ENCODE peak calls at places on chromosomes 7 and 10, in four cellular contexts. One of them, this sample, is unnamed.
A peak's percentile ranks its signal among the peaks of the same experiment; 100 is the strongest.

GRCh38 chr7:35446091-35446490 is 192.2 kb upstream of the TBX20 start:
- DNase-seq in NCI-H345: no peak
- DNase-seq in M059J: no peak
- DNase-seq in HT1080: no peak
- DNase-seq in this sample: no peak

GRCh38 chr7:117322741-117323584 is at the start of gene WNT2:
- DNase-seq in NCI-H345: peak; percentile 18
- DNase-seq in M059J: no peak
- DNase-seq in HT1080: no peak
- DNase-seq in this sample: peak; percentile 45

GRCh38 chr10:13051126-13051694 is 48.8 kb upstream of the OPTN start:
- DNase-seq in NCI-H345: peak; percentile 16
- DNase-seq in M059J: no peak
- DNase-seq in HT1080: no peak
- DNase-seq in this sample: no peak

GRCh38 chr7:1460757-1461639 is 1.7 kb upstream of the MICALL2 start:
- DNase-seq in NCI-H345: no peak
- DNase-seq in M059J: peak; percentile 74
- DNase-seq in HT1080: peak; percentile 20
- DNase-seq in this sample: peak; percentile 22

GRCh38 chr7:28354601-28355062 is 57.7 kb upstream of the CREB5 start:
- DNase-seq in NCI-H345: peak; percentile 34
- DNase-seq in M059J: peak; percentile 94
- DNase-seq in HT1080: peak; percentile 95
- DNase-seq in this sample: peak; percentile 71

GRCh38 chr7:149239345-149240143 is at the start of gene ZNF212:
- DNase-seq in NCI-H345: peak; percentile 92
- DNase-seq in M059J: peak; percentile 91
- DNase-seq in HT1080: peak; percentile 92
- DNase-seq in this sample: peak; percentile 91

GRCh38 chr7:110548372-110548771 is 542.6 kb upstream of the LRRN3 start:
- DNase-seq in NCI-H345: no peak
- DNase-seq in M059J: no peak
- DNase-seq in HT1080: no peak
- DNase-seq in this sample: no peak

GRCh38 chr7:44561962-44562621 is 11.6 kb downstream of the DDX56 start:
- DNase-seq in NCI-H345: no peak
- DNase-seq in M059J: peak; percentile 78
- DNase-seq in HT1080: peak; percentile 60
- DNase-seq in this sample: peak; percentile 78

GRCh38 chr10:46527241-46527811 is 29.1 kb downstream of the GPRIN2 start:
- DNase-seq in NCI-H345: no peak
- DNase-seq in M059J: no peak
- DNase-seq in HT1080: no peak
- DNase-seq in this sample: no peak

GRCh38 chr7:153188630-153189029 is 429.1 kb downstream of the ACTR3B start:
- DNase-seq in NCI-H345: no peak
- DNase-seq in M059J: no peak
- DNase-seq in HT1080: peak; percentile 3
- DNase-seq in this sample: no peak

GRCh38 chr7:87170828-87171227 is 18.6 kb downstream of the DMTF1 start:
- DNase-seq in NCI-H345: no peak
- DNase-seq in M059J: no peak
- DNase-seq in HT1080: no peak
- DNase-seq in this sample: no peak

GRCh38 chr7:111392976-111393762 is 169.1 kb downstream of the IMMP2L start:
- DNase-seq in NCI-H345: no peak
- DNase-seq in M059J: peak; percentile 9
- DNase-seq in HT1080: peak; percentile 69
- DNase-seq in this sample: peak; percentile 40

GRCh38 chr10:70561051-70561450 is 41.5 kb downstream of the PRF1 start:
- DNase-seq in NCI-H345: peak; percentile 34
- DNase-seq in M059J: no peak
- DNase-seq in HT1080: no peak
- DNase-seq in this sample: peak; percentile 38

GRCh38 chr10:35896011-35896410 is 253.9 kb upstream of the FZD8 start:
- DNase-seq in NCI-H345: no peak
- DNase-seq in M059J: peak; percentile 36
- DNase-seq in HT1080: no peak
- DNase-seq in this sample: peak; percentile 82

GRCh38 chr10:109277456-109277855 is 645.9 kb downstream of the XPNPEP1 start:
- DNase-seq in NCI-H345: no peak
- DNase-seq in M059J: no peak
- DNase-seq in HT1080: no peak
- DNase-seq in this sample: peak; percentile 39

GRCh38 chr7:133484135-133484534 is 231.3 kb downstream of the EXOC4 start:
- DNase-seq in NCI-H345: no peak
- DNase-seq in M059J: peak; percentile 15
- DNase-seq in HT1080: peak; percentile 78
- DNase-seq in this sample: peak; percentile 38

GRCh38 chr10:110208614-110209398 is 1.4 kb downstream of the MXI1 start:
- DNase-seq in NCI-H345: no peak
- DNase-seq in M059J: peak; percentile 52
- DNase-seq in HT1080: peak; percentile 49
- DNase-seq in this sample: peak; percentile 56

GRCh38 chr10:71212249-71213126 is at the start of gene UNC5B:
- DNase-seq in NCI-H345: peak; percentile 80
- DNase-seq in M059J: peak; percentile 72
- DNase-seq in HT1080: peak; percentile 68
- DNase-seq in this sample: peak; percentile 90

GRCh38 chr7:25951414-25952276 is 200.4 kb upstream of the NFE2L3 start:
- DNase-seq in NCI-H345: peak; percentile 44
- DNase-seq in M059J: peak; percentile 31
- DNase-seq in HT1080: no peak
- DNase-seq in this sample: no peak

GRCh38 chr10:43372751-43373445 is 1.5 kb downstream of the FXYD4 start:
- DNase-seq in NCI-H345: no peak
- DNase-seq in M059J: no peak
- DNase-seq in HT1080: no peak
- DNase-seq in this sample: no peak

GRCh38 chr10:117830832-117831231 is 215.9 kb downstream of the RAB11FIP2 start:
- DNase-seq in NCI-H345: no peak
- DNase-seq in M059J: no peak
- DNase-seq in HT1080: no peak
- DNase-seq in this sample: no peak

GRCh38 chr7:106329408-106329807 is 44.6 kb upstream of the NAMPT start:
- DNase-seq in NCI-H345: no peak
- DNase-seq in M059J: peak; percentile 36
- DNase-seq in HT1080: no peak
- DNase-seq in this sample: peak; percentile 42

GRCh38 chr10:58291538-58292174 is 22.7 kb downstream of the CISD1 start:
- DNase-seq in NCI-H345: peak; percentile 7
- DNase-seq in M059J: peak; percentile 53
- DNase-seq in HT1080: peak; percentile 38
- DNase-seq in this sample: peak; percentile 69

GRCh38 chr10:68336952-68337351 is 4.2 kb upstream of the PBLD start:
- DNase-seq in NCI-H345: no peak
- DNase-seq in M059J: no peak
- DNase-seq in HT1080: no peak
- DNase-seq in this sample: no peak

GRCh38 chr7:155456772-155457543 is 971 bp upstream of the EN2 start:
- DNase-seq in NCI-H345: peak; percentile 56
- DNase-seq in M059J: peak; percentile 66
- DNase-seq in HT1080: peak; percentile 11
- DNase-seq in this sample: peak; percentile 47

GRCh38 chr7:106841896-106842390 is 23.1 kb upstream of the PIK3CG start:
- DNase-seq in NCI-H345: peak; percentile 96
- DNase-seq in M059J: no peak
- DNase-seq in HT1080: no peak
- DNase-seq in this sample: no peak

GRCh38 chr10:34740321-34740720 is 74.8 kb downstream of the PARD3 start:
- DNase-seq in NCI-H345: peak; percentile 36
- DNase-seq in M059J: no peak
- DNase-seq in HT1080: no peak
- DNase-seq in this sample: no peak

GRCh38 chr10:13724484-13724883 is 137.7 kb downstream of the PRPF18 start:
- DNase-seq in NCI-H345: no peak
- DNase-seq in M059J: no peak
- DNase-seq in HT1080: no peak
- DNase-seq in this sample: peak; percentile 87